ENCODE peak calls at places on chromosomes 6 and 20, in five cellular contexts. One of them, this sample, is unnamed.
A peak's percentile ranks its signal among the peaks of the same experiment; 100 is the strongest.

GRCh38 chr6:106163966-106164877 is 78.1 kb downstream of the PRDM1 start:
- DNase-seq in activated effector memory CD4-positive, alpha-beta T cell treated with Interleukin-2 at 50 U/mL for 16 hours: peak; percentile 26
- DNase-seq in ELR: peak; percentile 80
- DNase-seq in RPMI7951: peak; percentile 56
- DNase-seq in NAMALWA: peak; percentile 79
- DNase-seq in this sample: peak; percentile 38

GRCh38 chr6:91305755-91306154 is 718.9 kb upstream of the MAP3K7 start:
- DNase-seq in activated effector memory CD4-positive, alpha-beta T cell treated with Interleukin-2 at 50 U/mL for 16 hours: no peak
- DNase-seq in ELR: no peak
- DNase-seq in RPMI7951: no peak
- DNase-seq in NAMALWA: no peak
- DNase-seq in this sample: no peak

GRCh38 chr6:155495011-155495768 is 39.6 kb upstream of the NOX3 start:
- DNase-seq in activated effector memory CD4-positive, alpha-beta T cell treated with Interleukin-2 at 50 U/mL for 16 hours: no peak
- DNase-seq in ELR: peak; percentile 60
- DNase-seq in RPMI7951: peak; percentile 62
- DNase-seq in NAMALWA: peak; percentile 3
- DNase-seq in this sample: peak; percentile 24

GRCh38 chr20:54179946-54180345 is 6.2 kb upstream of the CYP24A1 start:
- DNase-seq in activated effector memory CD4-positive, alpha-beta T cell treated with Interleukin-2 at 50 U/mL for 16 hours: no peak
- DNase-seq in ELR: no peak
- DNase-seq in RPMI7951: no peak
- DNase-seq in NAMALWA: no peak
- DNase-seq in this sample: no peak

GRCh38 chr6:50259903-50260302 is 210.2 kb upstream of the DEFB112 start:
- DNase-seq in activated effector memory CD4-positive, alpha-beta T cell treated with Interleukin-2 at 50 U/mL for 16 hours: no peak
- DNase-seq in ELR: no peak
- DNase-seq in RPMI7951: no peak
- DNase-seq in NAMALWA: no peak
- DNase-seq in this sample: no peak

GRCh38 chr20:17365831-17366230 is 139.0 kb downstream of the PCSK2 start:
- DNase-seq in activated effector memory CD4-positive, alpha-beta T cell treated with Interleukin-2 at 50 U/mL for 16 hours: no peak
- DNase-seq in ELR: no peak
- DNase-seq in RPMI7951: no peak
- DNase-seq in NAMALWA: no peak
- DNase-seq in this sample: no peak

GRCh38 chr6:35287671-35288396 is 9.8 kb upstream of the DEF6 start:
- DNase-seq in activated effector memory CD4-positive, alpha-beta T cell treated with Interleukin-2 at 50 U/mL for 16 hours: no peak
- DNase-seq in ELR: peak; percentile 34
- DNase-seq in RPMI7951: no peak
- DNase-seq in NAMALWA: no peak
- DNase-seq in this sample: peak; percentile 41

GRCh38 chr20:4160761-4161305 is 145.5 kb upstream of the RNF24 start:
- DNase-seq in activated effector memory CD4-positive, alpha-beta T cell treated with Interleukin-2 at 50 U/mL for 16 hours: no peak
- DNase-seq in ELR: peak; percentile 7
- DNase-seq in RPMI7951: no peak
- DNase-seq in NAMALWA: peak; percentile 23
- DNase-seq in this sample: no peak

GRCh38 chr20:37586078-37586477 is 58.4 kb upstream of the BLCAP start:
- DNase-seq in activated effector memory CD4-positive, alpha-beta T cell treated with Interleukin-2 at 50 U/mL for 16 hours: no peak
- DNase-seq in ELR: no peak
- DNase-seq in RPMI7951: no peak
- DNase-seq in NAMALWA: no peak
- DNase-seq in this sample: no peak

GRCh38 chr6:24524801-24525200 is 30.0 kb downstream of the ALDH5A1 start:
- DNase-seq in activated effector memory CD4-positive, alpha-beta T cell treated with Interleukin-2 at 50 U/mL for 16 hours: no peak
- DNase-seq in ELR: peak; percentile 62
- DNase-seq in RPMI7951: peak; percentile 47
- DNase-seq in NAMALWA: peak; percentile 87
- DNase-seq in this sample: no peak

GRCh38 chr6:158662607-158663464 is 13.0 kb downstream of the SYTL3 start:
- DNase-seq in activated effector memory CD4-positive, alpha-beta T cell treated with Interleukin-2 at 50 U/mL for 16 hours: no peak
- DNase-seq in ELR: no peak
- DNase-seq in RPMI7951: peak; percentile 68
- DNase-seq in NAMALWA: no peak
- DNase-seq in this sample: peak; percentile 59

GRCh38 chr6:132218063-132218696 is 183.1 kb downstream of the MOXD1 start:
- DNase-seq in activated effector memory CD4-positive, alpha-beta T cell treated with Interleukin-2 at 50 U/mL for 16 hours: no peak
- DNase-seq in ELR: peak; percentile 65
- DNase-seq in RPMI7951: peak; percentile 39
- DNase-seq in NAMALWA: peak; percentile 52
- DNase-seq in this sample: no peak

GRCh38 chr6:16730720-16731502 is 30.3 kb downstream of the ATXN1 start:
- DNase-seq in activated effector memory CD4-positive, alpha-beta T cell treated with Interleukin-2 at 50 U/mL for 16 hours: no peak
- DNase-seq in ELR: no peak
- DNase-seq in RPMI7951: no peak
- DNase-seq in NAMALWA: no peak
- DNase-seq in this sample: no peak

GRCh38 chr6:42017021-42017643 is 33.2 kb upstream of the TAF8 start:
- DNase-seq in activated effector memory CD4-positive, alpha-beta T cell treated with Interleukin-2 at 50 U/mL for 16 hours: no peak
- DNase-seq in ELR: peak; percentile 82
- DNase-seq in RPMI7951: peak; percentile 92
- DNase-seq in NAMALWA: peak; percentile 52
- DNase-seq in this sample: no peak

GRCh38 chr6:4270799-4271198 is 135.4 kb upstream of the ECI2 start:
- DNase-seq in activated effector memory CD4-positive, alpha-beta T cell treated with Interleukin-2 at 50 U/mL for 16 hours: no peak
- DNase-seq in ELR: peak; percentile 32
- DNase-seq in RPMI7951: peak; percentile 20
- DNase-seq in NAMALWA: no peak
- DNase-seq in this sample: no peak

GRCh38 chr20:58878399-58878798 is 25.9 kb downstream of the GNAS start:
- DNase-seq in activated effector memory CD4-positive, alpha-beta T cell treated with Interleukin-2 at 50 U/mL for 16 hours: no peak
- DNase-seq in ELR: no peak
- DNase-seq in RPMI7951: no peak
- DNase-seq in NAMALWA: no peak
- DNase-seq in this sample: no peak

GRCh38 chr6:131721161-131721560 is 10.3 kb upstream of the CTAGE9 start:
- DNase-seq in activated effector memory CD4-positive, alpha-beta T cell treated with Interleukin-2 at 50 U/mL for 16 hours: no peak
- DNase-seq in ELR: no peak
- DNase-seq in RPMI7951: no peak
- DNase-seq in NAMALWA: no peak
- DNase-seq in this sample: no peak

GRCh38 chr6:146915671-146916127 is 288.5 kb upstream of the STXBP5 start:
- DNase-seq in activated effector memory CD4-positive, alpha-beta T cell treated with Interleukin-2 at 50 U/mL for 16 hours: no peak
- DNase-seq in ELR: peak; percentile 88
- DNase-seq in RPMI7951: peak; percentile 65
- DNase-seq in NAMALWA: no peak
- DNase-seq in this sample: no peak

GRCh38 chr6:170295519-170296422 is 4.9 kb upstream of the DLL1 start:
- DNase-seq in activated effector memory CD4-positive, alpha-beta T cell treated with Interleukin-2 at 50 U/mL for 16 hours: no peak
- DNase-seq in ELR: peak; percentile 23
- DNase-seq in RPMI7951: peak; percentile 33
- DNase-seq in NAMALWA: peak; percentile 60
- DNase-seq in this sample: no peak

GRCh38 chr20:10843161-10843711 is 169.4 kb upstream of the JAG1 start:
- DNase-seq in activated effector memory CD4-positive, alpha-beta T cell treated with Interleukin-2 at 50 U/mL for 16 hours: no peak
- DNase-seq in ELR: no peak
- DNase-seq in RPMI7951: no peak
- DNase-seq in NAMALWA: no peak
- DNase-seq in this sample: no peak